ENCODE peak calls at places on chromosomes 6 and 20, in eight cellular contexts. K is left lung, Y is fibroblast of lung, L is left ventricle myocardium inferior, R is astrocyte of the spinal cord, E is GM12865, S is cardiac fibroblast, X is brain microvascular endothelial cell. N is an unnamed sample.

GRCh38 chr20:57133926-57134650 is 132.4 kb downstream of the BMP7 start:
- DNase-seq in K (no peak), Y (no peak), L (no peak), R (no peak), E (no peak), S (no peak), X (no peak), N (no peak)

GRCh38 chr20:44739952-44740351 is 5.7 kb upstream of the KCNK15 start:
- DNase-seq in K (no peak), Y (no peak), L (no peak), R (no peak), E (no peak), S (no peak), X (no peak), N (no peak)

GRCh38 chr6:111663692-111664564 is 58.2 kb upstream of the TRAF3IP2 start:
- DNase-seq in K (no peak), Y (peak), L (peak), R (peak), E (no peak), S (peak), X (no peak), N (peak)

GRCh38 chr6:105780146-105780860 is 305.8 kb upstream of the PRDM1 start:
- DNase-seq in K (no peak), Y (no peak), L (no peak), R (peak), E (peak), S (no peak), X (no peak), N (no peak)

GRCh38 chr6:55985309-55985708 is 109.9 kb upstream of the BMP5 start:
- DNase-seq in K (no peak), Y (no peak), L (no peak), R (no peak), E (no peak), S (no peak), X (no peak), N (no peak)

GRCh38 chr6:101806241-101806640 is 412.7 kb downstream of the GRIK2 start:
- DNase-seq in K (no peak), Y (no peak), L (no peak), R (peak), E (no peak), S (peak), X (peak), N (no peak)

GRCh38 chr6:132814716-132815570 is 574 bp downstream of the RPS12 start:
- DNase-seq in K (no peak), Y (peak), L (no peak), R (no peak), E (peak), S (peak), X (no peak), N (no peak)

GRCh38 chr6:159758031-159759001 is 3.5 kb upstream of the ACAT2 start:
- DNase-seq in K (no peak), Y (no peak), L (no peak), R (peak), E (no peak), S (peak), X (peak), N (no peak)

GRCh38 chr6:129251669-129252376 is 368.9 kb downstream of the LAMA2 start:
- DNase-seq in K (no peak), Y (peak), L (no peak), R (peak), E (peak), S (peak), X (peak), N (peak)

GRCh38 chr20:38633577-38634093 is 32.0 kb downstream of the ARHGAP40 start:
- DNase-seq in K (peak), Y (peak), L (no peak), R (no peak), E (peak), S (peak), X (peak), N (no peak)

GRCh38 chr6:85419046-85419759 is 30.7 kb upstream of the NT5E start:
- DNase-seq in K (no peak), Y (no peak), L (no peak), R (peak), E (peak), S (no peak), X (no peak), N (peak)

GRCh38 chr6:10555625-10556309 is 34.6 kb downstream of the GCNT2 start:
- DNase-seq in K (no peak), Y (peak), L (peak), R (peak), E (no peak), S (peak), X (peak), N (no peak)

GRCh38 chr20:62202083-62202395 is 18.0 kb downstream of the HRH3 start:
- DNase-seq in K (peak), Y (no peak), L (no peak), R (no peak), E (no peak), S (no peak), X (no peak), N (no peak)

GRCh38 chr20:31355981-31356380 is 12.4 kb upstream of the DEFB118 start:
- DNase-seq in K (no peak), Y (no peak), L (no peak), R (no peak), E (no peak), S (no peak), X (peak), N (no peak)

GRCh38 chr20:55264825-55265224 is 740.5 kb downstream of the CBLN4 start:
- DNase-seq in K (no peak), Y (no peak), L (no peak), R (no peak), E (no peak), S (no peak), X (no peak), N (no peak)

GRCh38 chr20:61640171-61640570 is 388.1 kb downstream of the CDH4 start:
- DNase-seq in K (no peak), Y (peak), L (no peak), R (peak), E (no peak), S (peak), X (no peak), N (no peak)

GRCh38 chr20:63101781-63102719 is 95.3 kb upstream of the BHLHE23 start:
- DNase-seq in K (peak), Y (peak), L (peak), R (peak), E (peak), S (peak), X (peak), N (peak)

GRCh38 chr6:27834384-27834783 is 77.8 kb downstream of the OR2B2 start:
- DNase-seq in K (no peak), Y (no peak), L (no peak), R (no peak), E (no peak), S (no peak), X (no peak), N (no peak)

GRCh38 chr6:15242503-15242902 is 3.4 kb upstream of the JARID2 start:
- DNase-seq in K (no peak), Y (no peak), L (no peak), R (no peak), E (no peak), S (no peak), X (no peak), N (no peak)

GRCh38 chr6:167211870-167212715 is 54.3 kb upstream of the GPR31 start:
- DNase-seq in K (no peak), Y (no peak), L (no peak), R (no peak), E (no peak), S (no peak), X (no peak), N (no peak)

GRCh38 chr6:37373822-37374514 is 20.2 kb downstream of the RNF8 start:
- DNase-seq in K (no peak), Y (peak), L (no peak), R (peak), E (no peak), S (peak), X (no peak), N (no peak)

GRCh38 chr20:53949319-53949839 is 121.0 kb downstream of the BCAS1 start:
- DNase-seq in K (no peak), Y (peak), L (peak), R (peak), E (peak), S (peak), X (peak), N (no peak)

GRCh38 chr6:134003542-134003951 is 48.9 kb downstream of the SLC2A12 start:
- DNase-seq in K (no peak), Y (no peak), L (no peak), R (peak), E (no peak), S (no peak), X (no peak), N (no peak)

GRCh38 chr20:5181955-5182354 is 55.1 kb downstream of the CDS2 start:
- DNase-seq in K (no peak), Y (peak), L (no peak), R (peak), E (no peak), S (peak), X (peak), N (no peak)

GRCh38 chr6:72861935-72862432 is 240.1 kb downstream of the KCNQ5 start:
- DNase-seq in K (no peak), Y (peak), L (no peak), R (peak), E (peak), S (peak), X (peak), N (no peak)

GRCh38 chr20:17655286-17655651 is 26.8 kb downstream of the RRBP1 start:
- DNase-seq in K (no peak), Y (no peak), L (no peak), R (no peak), E (no peak), S (peak), X (peak), N (peak)

GRCh38 chr6:170208171-170208601 is 82.7 kb downstream of the DLL1 start:
- DNase-seq in K (peak), Y (no peak), L (no peak), R (no peak), E (no peak), S (no peak), X (no peak), N (no peak)

GRCh38 chr6:87012743-87013142 is 75.4 kb downstream of the HTR1E start:
- DNase-seq in K (no peak), Y (no peak), L (no peak), R (no peak), E (no peak), S (no peak), X (no peak), N (no peak)

GRCh38 chr6:34154668-34155447 is 9.0 kb upstream of the GRM4 start:
- DNase-seq in K (peak), Y (peak), L (peak), R (peak), E (peak), S (peak), X (peak), N (peak)

GRCh38 chr20:62737971-62738881 is 29.6 kb downstream of the NTSR1 start:
- DNase-seq in K (peak), Y (no peak), L (peak), R (no peak), E (no peak), S (no peak), X (no peak), N (no peak)

GRCh38 chr20:17014217-17014616 is 212.6 kb upstream of the PCSK2 start:
- DNase-seq in K (no peak), Y (no peak), L (no peak), R (no peak), E (no peak), S (no peak), X (no peak), N (no peak)

GRCh38 chr6:112106562-112106961 is 19.2 kb downstream of the FAM229B start:
- DNase-seq in K (no peak), Y (no peak), L (no peak), R (no peak), E (no peak), S (no peak), X (no peak), N (no peak)

DNA sequence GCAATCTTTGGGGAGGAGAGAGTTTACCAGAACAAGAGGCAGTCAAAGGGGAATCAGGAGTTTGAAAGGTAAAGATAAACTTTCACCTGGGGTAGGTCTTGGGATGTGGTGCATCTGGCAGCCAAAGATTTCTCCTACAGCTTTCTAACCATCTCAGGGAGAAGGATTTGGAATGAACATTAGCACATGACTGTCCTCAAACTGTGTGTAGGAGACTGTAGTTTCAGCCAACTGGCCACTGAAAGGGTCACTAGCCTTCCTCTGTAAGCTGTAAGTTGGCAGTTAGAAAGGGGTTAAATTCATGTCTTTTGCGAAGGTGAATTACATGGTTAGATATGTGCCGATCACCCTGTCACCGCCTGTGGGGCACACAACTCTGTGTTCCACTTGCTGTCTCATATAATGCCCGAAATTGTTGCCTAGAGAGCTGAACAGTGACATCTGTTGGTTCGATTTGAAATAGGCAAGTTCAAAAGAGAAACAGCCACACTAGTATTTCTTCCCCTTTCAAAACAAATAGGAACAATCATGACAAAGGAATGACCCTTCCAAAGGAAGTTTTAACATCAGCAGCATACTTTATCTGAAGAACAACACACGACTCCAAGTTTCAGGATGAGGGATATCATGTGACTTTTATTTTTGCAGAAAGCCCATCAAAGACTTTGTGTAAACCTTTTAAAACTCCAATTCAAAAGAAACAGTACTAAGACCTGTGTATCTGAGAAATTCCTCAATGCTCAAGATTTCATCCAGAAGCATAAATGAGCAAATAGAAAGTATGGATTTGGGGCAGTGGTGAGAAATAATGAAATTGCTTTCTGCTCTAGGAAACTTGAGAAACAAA is 1.1 kb upstream of the OPN5 start:
- DNase-seq in K (no peak), Y (peak), L (no peak), R (peak), E (peak), S (peak), X (peak), N (no peak)
- TF ChIP-seq CTCF in K (peak), Y (peak), L (peak), R (peak), E (peak), S (peak), X (peak), N (peak)

GRCh38 chr6:168417158-168417557 is 23.8 kb upstream of the SMOC2 start:
- DNase-seq in K (peak), Y (no peak), L (no peak), R (no peak), E (no peak), S (no peak), X (no peak), N (no peak)
- TF ChIP-seq CTCF in K (no peak), Y (no peak), L (no peak), R (no peak), E (no peak), S (no peak), X (no peak), N (no peak)

GRCh38 chr6:21590345-21590744 is 3.2 kb upstream of the SOX4 start:
- DNase-seq in K (no peak), Y (peak), L (no peak), R (no peak), E (no peak), S (peak), X (no peak), N (no peak)
- TF ChIP-seq CTCF in K (no peak), Y (peak), L (no peak), R (no peak), E (no peak), S (peak), X (peak), N (no peak)

GRCh38 chr6:109687271-109687721 is 3.7 kb downstream of the AK9 start:
- DNase-seq in K (no peak), Y (peak), L (no peak), R (peak), E (no peak), S (peak), X (peak), N (no peak)

GRCh38 chr6:109690373-109690739 is 646 bp downstream of the AK9 start:
- DNase-seq in K (peak), Y (no peak), L (peak), R (no peak), E (peak), S (no peak), X (no peak), N (peak)

GRCh38 chr6:109686566-109686965 is 4.4 kb downstream of the AK9 start:
- DNase-seq in K (no peak), Y (no peak), L (no peak), R (no peak), E (no peak), S (peak), X (no peak), N (no peak)

GRCh38 chr6:109693128-109693527 is 2.0 kb downstream of the FIG4 start:
- DNase-seq in K (no peak), Y (no peak), L (no peak), R (no peak), E (peak), S (no peak), X (no peak), N (no peak)

DNA sequence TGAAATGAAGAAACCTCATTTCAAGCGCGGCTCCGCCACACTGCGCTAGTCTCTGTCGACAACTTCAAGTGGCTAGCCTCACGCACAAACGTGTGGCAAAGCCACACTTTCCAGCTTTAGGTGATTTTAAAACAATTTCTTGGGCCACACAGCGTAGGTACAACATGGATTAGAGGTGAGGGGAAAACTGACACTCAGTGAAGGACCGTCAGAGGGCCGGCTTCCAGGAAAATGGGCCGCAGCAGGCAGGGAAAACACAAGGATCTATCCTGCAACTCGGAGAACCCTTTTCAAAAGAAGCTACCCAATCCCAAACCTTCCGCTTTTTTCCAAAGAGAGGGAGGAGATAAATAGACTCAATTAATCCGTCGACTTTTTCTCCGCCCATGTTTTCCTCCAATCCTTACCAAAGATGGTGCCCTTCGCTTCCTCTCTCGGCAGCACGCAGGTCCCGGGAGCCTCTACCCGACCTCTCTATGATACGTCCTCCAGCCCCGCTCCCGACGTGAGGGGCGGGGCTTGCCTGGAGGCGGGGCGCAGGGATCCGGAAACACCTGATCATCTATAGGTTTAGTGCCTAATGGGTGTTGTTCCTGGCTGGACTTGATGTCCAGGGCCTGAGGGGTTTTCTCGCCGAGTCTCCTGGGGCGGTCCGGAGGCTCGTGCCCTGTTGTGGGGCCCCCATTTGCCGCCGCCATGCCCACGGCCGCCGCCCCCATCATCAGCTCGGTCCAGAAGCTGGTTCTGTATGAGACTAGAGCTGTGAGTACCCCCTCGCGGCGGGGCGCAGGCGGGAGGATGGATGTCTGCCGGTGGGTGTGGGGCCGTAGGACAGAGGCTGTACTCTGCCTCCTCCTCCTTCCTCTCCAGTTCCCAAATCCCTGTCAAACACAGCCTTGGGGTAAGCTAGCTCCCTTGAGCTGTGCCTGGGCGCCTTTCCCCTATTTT is at the start of the genes AK9 and FIG4:
- DNase-seq in K (peak), Y (peak), L (peak), R (peak), E (peak), S (peak), X (peak), N (peak)
- TF ChIP-seq CTCF in K (no peak), Y (peak), L (peak), R (peak), E (peak), S (peak), X (peak), N (peak)

GRCh38 chr20:34190262-34190661 is 51.0 kb upstream of the ASIP start:
- DNase-seq in K (no peak), Y (no peak), L (no peak), R (no peak), E (no peak), S (no peak), X (no peak), N (no peak)
- TF ChIP-seq CTCF in K (no peak), Y (no peak), L (no peak), R (no peak), E (no peak), S (no peak), X (no peak), N (no peak)

DNA sequence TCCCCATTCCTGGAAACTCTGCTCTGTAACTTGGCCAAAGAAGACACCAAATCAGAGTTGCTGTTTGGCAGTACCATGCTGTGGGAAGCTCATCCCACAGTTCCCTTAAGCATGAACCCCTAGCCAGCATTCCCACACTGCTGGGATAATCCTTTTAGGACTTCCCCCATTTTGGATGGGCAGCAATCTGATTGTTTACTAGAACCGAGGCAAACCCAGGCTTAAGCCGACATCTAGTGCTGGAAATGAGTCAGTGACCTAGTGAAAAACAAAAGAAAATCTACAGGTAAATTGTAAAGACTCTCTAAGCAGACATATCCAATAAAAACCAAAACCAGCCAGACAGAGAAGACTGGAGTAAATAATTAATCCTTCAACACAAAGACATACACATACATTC is 5.2 kb downstream of the DNAH8 start:
- DNase-seq in K (no peak), Y (no peak), L (no peak), R (no peak), E (no peak), S (peak), X (no peak), N (no peak)
- TF ChIP-seq CTCF in K (no peak), Y (no peak), L (no peak), R (no peak), E (peak), S (peak), X (peak), N (no peak)

DNA sequence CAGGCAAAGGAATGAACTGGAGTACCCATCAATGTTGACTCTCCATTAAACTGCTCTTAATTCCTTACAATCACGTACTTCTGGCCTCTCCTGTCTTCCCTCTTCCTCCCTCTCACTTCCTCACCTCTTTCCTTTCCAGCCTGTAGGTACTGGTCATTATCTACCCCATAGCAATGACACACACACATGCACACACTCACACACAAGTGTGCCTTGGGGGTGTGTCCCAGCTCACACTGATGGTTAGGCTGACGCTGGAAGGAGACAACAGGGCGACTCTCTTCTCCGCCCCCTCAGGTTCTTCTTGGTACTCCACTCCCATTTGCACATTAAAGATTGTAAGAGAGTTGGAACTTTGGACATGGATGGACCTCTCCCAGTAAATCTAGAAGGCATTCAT is 14.0 kb upstream of the SERPINB9 start:
- DNase-seq in K (no peak), Y (no peak), L (no peak), R (no peak), E (no peak), S (no peak), X (no peak), N (no peak)
- TF ChIP-seq CTCF in K (no peak), Y (no peak), L (no peak), R (no peak), E (no peak), S (peak), X (peak), N (no peak)

GRCh38 chr6:94052754-94053153 is 633.4 kb upstream of the EPHA7 start:
- DNase-seq in K (no peak), Y (peak), L (no peak), R (peak), E (no peak), S (no peak), X (peak), N (no peak)
- TF ChIP-seq CTCF in K (no peak), Y (peak), L (no peak), R (peak), E (no peak), S (peak), X (peak), N (no peak)

N was measured in uterus.